ENCODE peak calls at places on chromosome 14, in four cellular contexts. I is A549, U is GM12878, D is HepG2. T is an unnamed sample.

GRCh38 chr14:102768223-102769048 is 8.8 kb upstream of the TRAF3 start:
- DNase-seq in I (no peak), U (peak), D (no peak), T (peak)

GRCh38 chr14:23070262-23071129 is 13.2 kb upstream of the CDH24 start:
- DNase-seq in I (no peak), U (no peak), D (no peak), T (no peak)

GRCh38 chr14:105884808-105885281 is 358.5 kb downstream of the TMEM121 start:
- DNase-seq in I (no peak), U (no peak), D (no peak), T (no peak)

GRCh38 chr14:76307786-76308780 is 67.9 kb upstream of the ESRRB start:
- DNase-seq in I (no peak), U (no peak), D (no peak), T (no peak)

GRCh38 chr14:23522643-23523198 is 28.8 kb downstream of the ZFHX2 start:
- DNase-seq in I (no peak), U (no peak), D (no peak), T (no peak)

GRCh38 chr14:105845725-105846309 is 319.4 kb downstream of the TMEM121 start:
- DNase-seq in I (no peak), U (no peak), D (no peak), T (no peak)

GRCh38 chr14:61179776-61180398 is 101.3 kb downstream of the TMEM30B start:
- DNase-seq in I (no peak), U (no peak), D (no peak), T (no peak)

GRCh38 chr14:36835145-36835544 is 173.5 kb downstream of the PAX9 start:
- DNase-seq in I (no peak), U (no peak), D (no peak), T (peak)

GRCh38 chr14:45251912-45252311 is 1.1 kb downstream of the MIS18BP1 start:
- DNase-seq in I (peak), U (peak), D (peak), T (peak)

GRCh38 chr14:84482256-84483071 is 1047.5 kb upstream of the FLRT2 start:
- DNase-seq in I (no peak), U (no peak), D (no peak), T (no peak)

GRCh38 chr14:92846162-92846897 is 52.2 kb downstream of the GOLGA5 start:
- DNase-seq in I (peak), U (peak), D (no peak), T (peak)

GRCh38 chr14:99350751-99351150 is 78.8 kb upstream of the BCL11B start:
- DNase-seq in I (no peak), U (no peak), D (no peak), T (no peak)

GRCh38 chr14:99348816-99349609 is 77.0 kb upstream of the BCL11B start:
- DNase-seq in I (no peak), U (no peak), D (no peak), T (peak)

GRCh38 chr14:99352688-99353280 is 80.8 kb upstream of the BCL11B start:
- DNase-seq in I (no peak), U (no peak), D (no peak), T (no peak)

GRCh38 chr14:99349721-99350495 is 77.9 kb upstream of the BCL11B start:
- DNase-seq in I (no peak), U (no peak), D (no peak), T (no peak)

GRCh38 chr14:99351166-99352007 is 79.4 kb upstream of the BCL11B start:
- DNase-seq in I (peak), U (no peak), D (no peak), T (no peak)
- TF ChIP-seq CTCF in I (no peak), U (no peak), D (no peak), T (peak)

GRCh38 chr14:88228519-88229236 is 94.4 kb downstream of the KCNK10 start:
- DNase-seq in I (no peak), U (no peak), D (no peak), T (no peak)
- TF ChIP-seq MYC in I (no peak), U (no peak), D (no peak), T (no peak)

GRCh38 chr14:41609704-41610183 is 3.1 kb downstream of the LRFN5 start:
- DNase-seq in I (peak), U (no peak), D (no peak), T (no peak)
- TF ChIP-seq MAX in I (no peak), U (no peak), D (no peak), T (no peak)

GRCh38 chr14:77991128-77991772 is 178.9 kb upstream of the NRXN3 start:
- DNase-seq in I (peak), U (no peak), D (peak), T (peak)
- TF ChIP-seq CTCF in I (no peak), U (no peak), D (peak), T (peak)

DNA sequence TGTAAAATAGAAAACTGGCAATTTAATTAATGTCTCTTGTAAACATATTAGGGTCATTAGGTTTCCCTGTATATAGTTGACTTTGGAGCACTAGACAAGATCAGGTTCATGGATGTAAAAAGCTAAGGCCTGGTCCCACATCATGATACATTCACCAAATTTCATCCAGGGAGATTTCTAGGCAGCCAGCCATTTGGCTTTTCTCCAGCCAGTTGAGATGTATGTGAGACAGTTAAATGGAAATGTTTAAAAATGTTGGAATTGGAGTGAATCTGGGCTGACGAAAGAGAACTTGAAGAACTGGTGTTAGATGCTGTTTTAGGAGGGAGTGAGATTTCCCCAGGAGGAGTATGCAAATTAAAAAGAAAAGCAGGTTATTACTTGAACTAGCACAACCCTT is 41.8 kb upstream of the CLEC14A start:
- DNase-seq in I (no peak), U (no peak), D (no peak), T (no peak)
- TF ChIP-seq MYC in I (no peak), U (no peak), D (no peak), T (no peak)

DNA sequence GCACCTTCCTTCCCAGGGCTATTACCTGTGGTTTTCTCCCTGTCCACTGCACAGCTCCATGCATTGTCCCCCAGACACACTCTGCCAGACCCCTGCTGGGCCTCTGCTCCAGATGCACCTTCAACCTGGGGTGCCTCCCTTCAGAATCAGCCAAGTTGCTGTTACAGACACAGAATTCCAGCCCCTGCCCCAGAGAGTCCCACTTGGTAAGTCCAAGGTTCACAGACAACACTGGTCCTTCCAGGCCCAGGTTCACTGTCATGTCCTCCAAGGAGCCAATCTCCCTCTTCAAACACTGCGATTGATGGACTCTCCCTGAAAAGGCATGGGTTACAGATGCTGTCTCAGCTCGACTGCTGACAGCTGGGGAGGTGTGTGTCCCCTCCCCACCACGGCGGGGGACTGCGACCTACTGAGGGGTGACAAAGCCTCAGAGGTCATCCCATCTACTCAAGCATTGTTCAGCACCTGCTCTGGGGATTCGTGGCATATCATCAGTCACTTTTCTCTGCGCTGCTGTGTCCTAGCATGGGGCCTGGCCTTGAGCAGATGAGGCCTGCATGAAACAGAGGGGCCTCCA is 24.3 kb downstream of the CALM1 start:
- DNase-seq in I (no peak), U (no peak), D (no peak), T (no peak)
- TF ChIP-seq MAX in I (no peak), U (no peak), D (no peak), T (no peak)

DNA sequence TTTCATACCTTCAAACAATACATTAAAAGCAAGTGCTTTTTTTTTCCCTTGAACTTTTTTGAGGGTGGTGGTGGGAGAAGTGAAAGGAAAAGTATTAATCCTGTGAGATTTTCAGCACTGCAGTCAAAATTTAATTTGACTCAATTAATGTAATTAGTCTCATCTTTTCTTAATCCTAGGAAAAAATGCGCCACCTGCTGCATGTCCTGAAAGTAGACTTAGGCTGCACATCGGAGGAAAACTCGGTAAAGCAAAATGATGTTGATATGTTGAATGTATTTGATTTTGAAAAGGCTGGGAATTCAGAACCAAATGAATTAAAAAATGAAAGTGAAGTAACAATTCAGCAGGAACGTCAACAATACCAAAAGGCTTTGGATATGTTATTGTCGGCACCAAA is 52.2 kb downstream of the SPATA7 start:
- DNase-seq in I (no peak), U (no peak), D (no peak), T (no peak)
- TF ChIP-seq CTCF in I (no peak), U (no peak), D (no peak), T (no peak)

GRCh38 chr14:78359581-78359980 is 189.4 kb downstream of the NRXN3 start:
- DNase-seq in I (no peak), U (no peak), D (no peak), T (no peak)

GRCh38 chr14:78355109-78355508 is 184.9 kb downstream of the NRXN3 start:
- DNase-seq in I (no peak), U (no peak), D (no peak), T (no peak)

GRCh38 chr14:78358631-78359030 is 188.5 kb downstream of the NRXN3 start:
- DNase-seq in I (no peak), U (no peak), D (no peak), T (no peak)

DNA sequence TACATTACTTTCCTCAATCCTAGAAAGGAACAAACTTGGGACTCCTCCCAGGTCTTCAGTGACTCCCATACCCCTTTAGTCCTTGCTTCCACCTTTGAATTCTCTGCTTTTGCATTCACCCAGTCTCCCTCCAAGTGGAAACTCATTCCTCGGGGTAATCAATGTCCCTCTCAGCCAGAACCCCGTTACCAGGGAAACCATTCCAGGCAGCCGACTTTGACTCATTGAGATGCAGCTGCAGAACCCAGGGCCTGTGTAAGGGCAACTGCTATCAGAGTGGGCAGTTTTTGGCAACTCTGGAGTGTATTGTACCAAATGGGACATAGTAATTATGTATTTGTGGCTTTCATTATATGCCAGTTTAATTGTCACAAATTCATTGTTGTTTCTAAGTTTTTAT is 186.2 kb downstream of the NRXN3 start:
- DNase-seq in I (no peak), U (no peak), D (no peak), T (no peak)
- TF ChIP-seq MYC in I (no peak), U (no peak), D (no peak), T (no peak)

GRCh38 chr14:64942531-64943111 is at the start of gene GPX2:
- DNase-seq in I (peak), U (no peak), D (peak), T (no peak)
- TF ChIP-seq MAX in I (peak), U (no peak), D (no peak), T (no peak)

DNA sequence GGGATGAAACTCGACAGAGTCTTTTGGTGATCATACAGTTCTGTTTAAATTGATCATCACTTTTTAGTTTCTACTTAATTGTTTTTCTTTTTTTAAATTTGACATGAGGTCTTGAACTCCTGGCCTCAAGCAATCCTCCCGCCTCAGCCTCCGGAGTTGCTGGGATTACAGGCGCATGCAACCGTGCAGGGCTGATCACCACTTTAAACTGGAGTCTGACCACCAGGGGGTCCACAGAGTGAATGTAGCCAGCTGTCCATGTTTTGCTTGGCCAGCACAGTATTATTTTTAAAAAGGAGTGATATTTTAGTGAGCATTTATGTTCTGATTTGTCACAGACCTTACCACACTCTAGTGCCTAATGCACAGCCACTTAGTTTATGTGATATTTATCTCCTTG is 10.7 kb downstream of the DAAM1 start:
- DNase-seq in I (no peak), U (no peak), D (no peak), T (no peak)
- TF ChIP-seq CTCF in I (no peak), U (no peak), D (no peak), T (peak)